ENCODE peak calls at places on chromosome 3, in seven cellular contexts. X, N, D, O, G, R and F are unnamed samples.

GRCh38 chr3:149277338-149277813 is 55.7 kb upstream of the CP start:
- DNase-seq in X (peak; percentile 86), N (no peak), D (no peak), O (peak; percentile 10), G (no peak), R (peak; percentile 45), F (no peak)

GRCh38 chr3:152909180-152909883 is 74.4 kb downstream of the P2RY1 start:
- DNase-seq in X (peak; percentile 38), N (peak; percentile 1), D (no peak), O (peak; percentile 1), G (no peak), R (no peak), F (no peak)

GRCh38 chr3:194869482-194870169 is 183.9 kb downstream of the FAM43A start:
- DNase-seq in X (peak; percentile 86), N (no peak), D (no peak), O (no peak), G (no peak), R (no peak), F (no peak)

GRCh38 chr3:66095295-66096001 is 56.7 kb upstream of the MAGI1 start:
- DNase-seq in X (peak; percentile 89), N (no peak), D (no peak), O (no peak), G (no peak), R (no peak), F (no peak)

GRCh38 chr3:25120666-25121065 is 307.4 kb upstream of the RARB start:
- DNase-seq in X (no peak), N (no peak), D (no peak), O (no peak), G (no peak), R (peak; percentile 78), F (no peak)

GRCh38 chr3:37974928-37975223 is 15.7 kb upstream of the VILL start:
- DNase-seq in X (no peak), N (no peak), D (no peak), O (no peak), G (no peak), R (no peak), F (no peak)

GRCh38 chr3:78642471-78642870 is 1125.3 kb downstream of the ROBO1 start:
- DNase-seq in X (no peak), N (no peak), D (no peak), O (no peak), G (no peak), R (no peak), F (no peak)

GRCh38 chr3:14518432-14518802 is 21.7 kb downstream of the GRIP2 start:
- DNase-seq in X (no peak), N (no peak), D (no peak), O (no peak), G (no peak), R (no peak), F (no peak)

GRCh38 chr3:15097889-15098288 is 1.1 kb downstream of the RBSN start:
- DNase-seq in X (peak; percentile 14), N (no peak), D (no peak), O (no peak), G (peak; percentile 42), R (no peak), F (no peak)

GRCh38 chr3:99638244-99638948 is at the start of gene COL8A1:
- DNase-seq in X (peak; percentile 91), N (peak; percentile 53), D (no peak), O (peak; percentile 83), G (no peak), R (peak; percentile 25), F (peak; percentile 87)

GRCh38 chr3:114792159-114792918 is 354.7 kb downstream of the ZBTB20 start:
- DNase-seq in X (no peak), N (no peak), D (no peak), O (no peak), G (no peak), R (no peak), F (no peak)

GRCh38 chr3:66450389-66451022 is 50.3 kb downstream of the LRIG1 start:
- DNase-seq in X (peak; percentile 72), N (no peak), D (no peak), O (no peak), G (no peak), R (peak; percentile 81), F (no peak)

GRCh38 chr3:66115858-66116654 is 77.3 kb upstream of the MAGI1 start:
- DNase-seq in X (peak; percentile 98), N (peak; percentile 59), D (no peak), O (peak; percentile 93), G (no peak), R (no peak), F (peak; percentile 40)

GRCh38 chr3:98563661-98564281 is 29.6 kb downstream of the CPOX start:
- DNase-seq in X (peak; percentile 83), N (no peak), D (no peak), O (peak; percentile 28), G (no peak), R (no peak), F (no peak)

GRCh38 chr3:187518207-187518606 is 150.0 kb downstream of the RTP4 start:
- DNase-seq in X (no peak), N (no peak), D (no peak), O (no peak), G (no peak), R (no peak), F (no peak)

GRCh38 chr3:141797167-141797773 is 34.1 kb downstream of the GRK7 start:
- DNase-seq in X (peak; percentile 61), N (no peak), D (peak; percentile 44), O (no peak), G (peak; percentile 48), R (peak; percentile 34), F (peak; percentile 91)